ENCODE peak calls at places on chromosomes 7 and 10, in five cellular contexts. One of them, this sample, is unnamed.

GRCh38 chr10:5940807-5941218 is 36.5 kb downstream of the IL15RA start:
- DNase-seq in lower lobe of right lung: no peak
- DNase-seq in HCT116: no peak
- DNase-seq in activated B cell treated with CpG ODN at 0.5 μM for 24 hours: no peak
- DNase-seq in T-helper 1 cell: no peak
- DNase-seq in this sample: no peak

GRCh38 chr7:17460001-17460400 is 161.5 kb downstream of the AHR start:
- DNase-seq in lower lobe of right lung: no peak
- DNase-seq in T-helper 1 cell: no peak
- DNase-seq in HCT116: no peak
- DNase-seq in activated B cell treated with CpG ODN at 0.5 μM for 24 hours: no peak
- DNase-seq in this sample: no peak

GRCh38 chr7:157116762-157117161 is 22.0 kb upstream of the UBE3C start:
- DNase-seq in HCT116: no peak
- DNase-seq in activated B cell treated with CpG ODN at 0.5 μM for 24 hours: no peak
- DNase-seq in lower lobe of right lung: no peak
- DNase-seq in T-helper 1 cell: no peak
- DNase-seq in this sample: no peak

GRCh38 chr7:132402096-132402495 is 174.2 kb downstream of the PLXNA4 start:
- DNase-seq in lower lobe of right lung: no peak
- DNase-seq in T-helper 1 cell: no peak
- DNase-seq in activated B cell treated with CpG ODN at 0.5 μM for 24 hours: no peak
- DNase-seq in HCT116: no peak
- DNase-seq in this sample: no peak

GRCh38 chr10:43065761-43066160 is 11.1 kb upstream of the RET start:
- DNase-seq in activated B cell treated with CpG ODN at 0.5 μM for 24 hours: no peak
- DNase-seq in HCT116: no peak
- DNase-seq in lower lobe of right lung: no peak
- DNase-seq in T-helper 1 cell: no peak
- DNase-seq in this sample: no peak

GRCh38 chr7:47783456-47784240 is 164.6 kb downstream of the PKD1L1 start:
- DNase-seq in HCT116: peak; percentile 77
- DNase-seq in lower lobe of right lung: no peak
- DNase-seq in activated B cell treated with CpG ODN at 0.5 μM for 24 hours: no peak
- DNase-seq in T-helper 1 cell: no peak
- DNase-seq in this sample: no peak

GRCh38 chr10:80407836-80408197 is 534 bp upstream of the PRXL2A start:
- DNase-seq in lower lobe of right lung: peak; percentile 55
- DNase-seq in activated B cell treated with CpG ODN at 0.5 μM for 24 hours: no peak
- DNase-seq in T-helper 1 cell: no peak
- DNase-seq in HCT116: peak; percentile 37
- DNase-seq in this sample: no peak

GRCh38 chr7:151491859-151492258 is 27.8 kb downstream of the RHEB start:
- DNase-seq in HCT116: peak; percentile 73
- DNase-seq in activated B cell treated with CpG ODN at 0.5 μM for 24 hours: no peak
- DNase-seq in T-helper 1 cell: no peak
- DNase-seq in lower lobe of right lung: no peak
- DNase-seq in this sample: no peak

GRCh38 chr10:593016-593415 is 96.5 kb downstream of the DIP2C start:
- DNase-seq in activated B cell treated with CpG ODN at 0.5 μM for 24 hours: no peak
- DNase-seq in T-helper 1 cell: no peak
- DNase-seq in lower lobe of right lung: no peak
- DNase-seq in HCT116: no peak
- DNase-seq in this sample: no peak

GRCh38 chr7:25989140-25989705 is 162.8 kb upstream of the NFE2L3 start:
- DNase-seq in HCT116: no peak
- DNase-seq in lower lobe of right lung: no peak
- DNase-seq in activated B cell treated with CpG ODN at 0.5 μM for 24 hours: no peak
- DNase-seq in T-helper 1 cell: no peak
- DNase-seq in this sample: no peak

GRCh38 chr10:116211682-116212081 is 61.3 kb downstream of the GFRA1 start:
- DNase-seq in activated B cell treated with CpG ODN at 0.5 μM for 24 hours: no peak
- DNase-seq in T-helper 1 cell: no peak
- DNase-seq in lower lobe of right lung: no peak
- DNase-seq in HCT116: no peak
- DNase-seq in this sample: no peak

GRCh38 chr10:3886666-3887251 is 101.8 kb upstream of the KLF6 start:
- DNase-seq in activated B cell treated with CpG ODN at 0.5 μM for 24 hours: no peak
- DNase-seq in lower lobe of right lung: no peak
- DNase-seq in HCT116: no peak
- DNase-seq in T-helper 1 cell: no peak
- DNase-seq in this sample: no peak

GRCh38 chr7:46835556-46835955 is 746.4 kb downstream of the TNS3 start:
- DNase-seq in HCT116: no peak
- DNase-seq in activated B cell treated with CpG ODN at 0.5 μM for 24 hours: no peak
- DNase-seq in lower lobe of right lung: no peak
- DNase-seq in T-helper 1 cell: no peak
- DNase-seq in this sample: no peak

GRCh38 chr10:59865101-59865500 is 41.3 kb downstream of the CCDC6 start:
- DNase-seq in HCT116: peak; percentile 40
- DNase-seq in T-helper 1 cell: peak; percentile 23
- DNase-seq in activated B cell treated with CpG ODN at 0.5 μM for 24 hours: no peak
- DNase-seq in lower lobe of right lung: no peak
- DNase-seq in this sample: peak; percentile 71

GRCh38 chr7:69967152-69967591 is 368.9 kb downstream of the AUTS2 start:
- DNase-seq in T-helper 1 cell: no peak
- DNase-seq in HCT116: no peak
- DNase-seq in activated B cell treated with CpG ODN at 0.5 μM for 24 hours: no peak
- DNase-seq in lower lobe of right lung: peak; percentile 45
- DNase-seq in this sample: no peak

GRCh38 chr10:58666024-58666423 is 153.4 kb downstream of the BICC1 start:
- DNase-seq in T-helper 1 cell: no peak
- DNase-seq in lower lobe of right lung: no peak
- DNase-seq in activated B cell treated with CpG ODN at 0.5 μM for 24 hours: no peak
- DNase-seq in HCT116: no peak
- DNase-seq in this sample: no peak

GRCh38 chr10:15254808-15255655 is 86.5 kb upstream of the NMT2 start:
- DNase-seq in T-helper 1 cell: peak; percentile 20
- DNase-seq in activated B cell treated with CpG ODN at 0.5 μM for 24 hours: no peak
- DNase-seq in lower lobe of right lung: no peak
- DNase-seq in HCT116: no peak
- DNase-seq in this sample: no peak

GRCh38 chr7:90271753-90272152 is 26.8 kb downstream of the CFAP69 start:
- DNase-seq in activated B cell treated with CpG ODN at 0.5 μM for 24 hours: no peak
- DNase-seq in lower lobe of right lung: no peak
- DNase-seq in HCT116: no peak
- DNase-seq in T-helper 1 cell: no peak
- DNase-seq in this sample: no peak